ENCODE peak calls at places on chromosomes 3 and 15, in eight cellular contexts. C is stomach, X is tibial nerve, U is HepG2, T is transverse colon, S is A549, B is H1, Q is K562. P is an unnamed sample.

GRCh38 chr15:70318996-70319465 is 221.3 kb upstream of the TLE3 start:
- DNase-seq in S (no peak), Q (no peak), C (no peak), B (no peak), X (peak), U (no peak), T (peak), P (no peak)

GRCh38 chr3:10703875-10704274 is 112.2 kb upstream of the SLC6A11 start:
- DNase-seq in U (no peak), X (no peak), C (no peak), S (no peak), Q (no peak), T (no peak), B (peak), P (no peak)

GRCh38 chr3:30658328-30659052 is 52.1 kb downstream of the TGFBR2 start:
- DNase-seq in S (no peak), C (no peak), B (no peak), X (no peak), Q (no peak), U (peak), T (no peak), P (no peak)

GRCh38 chr15:79168922-79169322 is 78.3 kb upstream of the RASGRF1 start:
- DNase-seq in X (no peak), C (no peak), T (no peak), S (no peak), Q (peak), B (no peak), U (peak), P (no peak)

GRCh38 chr3:98855811-98856400 is 45.6 kb downstream of the DCBLD2 start:
- DNase-seq in C (no peak), U (no peak), B (no peak), S (no peak), X (no peak), Q (no peak), T (no peak), P (no peak)

GRCh38 chr15:68353418-68354145 is 76.0 kb downstream of the FEM1B start:
- DNase-seq in C (no peak), X (no peak), B (no peak), U (no peak), S (no peak), T (no peak), Q (no peak), P (no peak)

GRCh38 chr3:1439395-1439794 is 346.6 kb downstream of the CNTN6 start:
- DNase-seq in X (no peak), S (no peak), C (peak), T (peak), Q (no peak), B (peak), U (no peak), P (no peak)

GRCh38 chr15:80852676-80853075 is 73.5 kb downstream of the CEMIP start:
- DNase-seq in X (no peak), B (no peak), C (no peak), Q (no peak), U (no peak), S (no peak), T (peak), P (no peak)

GRCh38 chr15:99042909-99043308 is 35.3 kb upstream of the PGPEP1L start:
- DNase-seq in X (no peak), U (no peak), S (no peak), C (no peak), B (no peak), Q (no peak), T (no peak), P (no peak)

GRCh38 chr3:99933971-99934750 is 116.5 kb downstream of the CMSS1 start:
- DNase-seq in B (no peak), Q (no peak), X (no peak), T (no peak), C (no peak), U (no peak), S (no peak), P (no peak)

GRCh38 chr15:71143373-71144310 is 28.4 kb downstream of the THSD4 start:
- DNase-seq in T (no peak), S (no peak), U (peak), X (no peak), C (no peak), B (no peak), Q (no peak), P (no peak)

GRCh38 chr3:80017369-80017768 is 249.6 kb upstream of the ROBO1 start:
- DNase-seq in U (no peak), T (no peak), Q (no peak), C (no peak), S (no peak), X (no peak), B (no peak), P (no peak)

GRCh38 chr15:85354948-85355347 is 25.5 kb upstream of the AKAP13 start:
- DNase-seq in T (no peak), S (no peak), X (no peak), B (no peak), U (no peak), C (no peak), Q (no peak), P (no peak)

GRCh38 chr15:31358957-31359721 is 32.5 kb downstream of the KLF13 start:
- DNase-seq in S (no peak), Q (no peak), U (no peak), T (no peak), C (no peak), B (no peak), X (no peak), P (no peak)

GRCh38 chr3:71456826-71457225 is 126.7 kb downstream of the FOXP1 start:
- DNase-seq in T (no peak), C (no peak), S (no peak), X (no peak), U (no peak), Q (no peak), B (no peak), P (no peak)

GRCh38 chr3:126835472-126836219 is 131.6 kb downstream of the CHCHD6 start:
- DNase-seq in U (no peak), Q (peak), C (no peak), B (no peak), X (no peak), T (no peak), S (no peak), P (no peak)

GRCh38 chr3:191141728-191142127 is 57.3 kb upstream of the OSTN start:
- DNase-seq in Q (no peak), T (no peak), S (peak), B (no peak), X (no peak), C (no peak), U (no peak), P (no peak)

GRCh38 chr3:117734431-117734830 is 1024.9 kb downstream of the TUSC7 start:
- DNase-seq in Q (no peak), C (no peak), U (no peak), B (no peak), T (no peak), S (no peak), X (no peak), P (no peak)

GRCh38 chr15:50186090-50186489 is 4.1 kb downstream of the SLC27A2 start:
- DNase-seq in T (no peak), U (no peak), C (no peak), B (no peak), S (no peak), X (no peak), Q (no peak), P (no peak)

GRCh38 chr15:38685686-38686339 is 121.2 kb upstream of the RASGRP1 start:
- DNase-seq in B (no peak), X (no peak), Q (no peak), T (no peak), C (no peak), U (no peak), S (no peak), P (no peak)

GRCh38 chr3:149038322-149038721 is 47.0 kb downstream of the GYG1 start:
- DNase-seq in T (no peak), S (no peak), C (no peak), Q (no peak), X (no peak), U (no peak), B (no peak), P (no peak)

GRCh38 chr3:13378155-13378554 is 42.0 kb downstream of the NUP210 start:
- DNase-seq in C (no peak), U (no peak), T (no peak), B (no peak), Q (no peak), X (no peak), S (no peak), P (no peak)

GRCh38 chr15:90654233-90655124 is 62.7 kb upstream of the BLM start:
- DNase-seq in Q (no peak), U (no peak), B (no peak), T (no peak), S (no peak), X (no peak), C (no peak), P (no peak)

GRCh38 chr15:40108061-40108854 is 421 bp downstream of the BMF start:
- DNase-seq in S (peak), X (no peak), Q (no peak), T (peak), U (no peak), B (no peak), C (peak), P (peak)

GRCh38 chr15:52427804-52428203 is 100.9 kb downstream of the MYO5A start:
- DNase-seq in S (no peak), X (no peak), U (no peak), Q (peak), T (no peak), C (no peak), B (no peak), P (peak)

GRCh38 chr3:48023377-48023776 is 7.2 kb upstream of the MAP4 start:
- DNase-seq in T (no peak), C (no peak), U (peak), X (no peak), Q (no peak), S (no peak), B (no peak), P (no peak)

GRCh38 chr3:100289339-100289738 is 28.5 kb downstream of the TBC1D23 start:
- DNase-seq in S (no peak), X (no peak), T (no peak), U (no peak), Q (peak), B (no peak), C (no peak), P (no peak)

GRCh38 chr15:64152507-64153387 is 1.2 kb downstream of the SNX22 start:
- DNase-seq in B (no peak), T (peak), Q (no peak), U (no peak), C (no peak), X (no peak), S (no peak), P (peak)

GRCh38 chr15:64153480-64154367 is 2.2 kb downstream of the SNX22 start:
- DNase-seq in X (peak), U (peak), B (peak), S (peak), Q (peak), T (peak), C (peak), P (peak)

GRCh38 chr15:64149424-64150235 is 1.9 kb upstream of the SNX22 start:
- DNase-seq in U (no peak), B (no peak), X (no peak), Q (peak), S (no peak), C (no peak), T (no peak), P (no peak)

GRCh38 chr15:64150236-64150578 is 1.3 kb upstream of the SNX22 start:
- DNase-seq in X (no peak), Q (no peak), B (no peak), U (no peak), T (no peak), C (no peak), S (no peak), P (peak)

DNA sequence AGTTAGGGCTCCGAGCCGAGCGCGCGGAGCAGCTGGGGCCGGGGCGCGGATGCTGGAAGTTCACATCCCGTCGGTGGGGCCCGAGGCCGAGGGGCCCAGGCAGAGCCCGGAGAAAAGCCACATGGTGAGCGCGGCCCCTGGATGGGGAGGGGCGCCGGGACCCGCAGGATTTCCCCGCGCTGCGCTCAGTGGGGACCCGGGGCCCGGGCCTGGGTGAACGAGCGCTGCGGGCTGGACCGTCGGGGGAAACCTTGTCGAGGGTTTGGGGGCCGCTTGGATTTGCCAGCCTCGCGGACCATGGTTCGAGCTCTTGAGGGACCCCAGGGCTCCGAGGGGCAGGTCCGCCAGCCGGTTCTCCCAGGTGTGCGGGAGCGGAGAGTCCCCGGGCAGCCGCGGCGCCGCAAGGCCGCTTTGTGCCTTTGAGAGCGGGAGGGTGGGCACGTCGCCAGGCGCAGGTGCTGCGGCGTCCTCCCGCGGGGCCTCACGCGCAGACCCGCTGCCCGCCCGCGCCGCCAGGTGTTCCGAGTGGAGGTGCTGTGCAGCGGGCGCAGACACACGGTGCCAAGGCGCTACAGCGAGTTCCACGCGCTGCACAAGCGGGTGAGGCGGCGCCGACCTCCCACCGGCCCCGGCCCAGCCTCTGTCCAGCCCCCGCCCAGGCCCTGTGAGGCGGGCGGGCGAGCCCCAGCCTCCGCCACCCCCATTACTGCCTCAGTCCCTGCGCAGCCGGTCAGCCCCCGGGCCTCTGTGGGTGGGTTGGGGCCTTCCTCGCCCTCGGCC is at the start of gene SNX22:
- DNase-seq in Q (no peak), U (no peak), S (no peak), X (no peak), T (peak), C (peak), B (no peak), P (no peak)
- TF ChIP-seq EP300 in Q (no peak), U (no peak), S (no peak), X (no peak), T (no peak), C (no peak), B (no peak), P (no peak)

GRCh38 chr3:132273043-132273442 is 44.2 kb upstream of the ACP3 start:
- DNase-seq in T (no peak), U (no peak), B (no peak), C (no peak), S (no peak), Q (no peak), X (no peak), P (no peak)
- H3K27ac ChIP-seq in T (no peak), U (no peak), B (no peak), C (no peak), S (no peak), Q (no peak), X (no peak), P (no peak)

GRCh38 chr15:61483599-61483998 is 254.5 kb upstream of the RORA start:
- DNase-seq in S (no peak), B (no peak), C (no peak), U (no peak), Q (no peak), X (no peak), T (no peak), P (no peak)

GRCh38 chr15:61489571-61489970 is 260.5 kb upstream of the RORA start:
- DNase-seq in T (no peak), S (no peak), B (no peak), C (no peak), X (no peak), U (no peak), Q (no peak), P (no peak)
- TF ChIP-seq EP300 in T (no peak), S (no peak), B (no peak), C (no peak), X (no peak), U (no peak), Q (no peak), P (no peak)

DNA sequence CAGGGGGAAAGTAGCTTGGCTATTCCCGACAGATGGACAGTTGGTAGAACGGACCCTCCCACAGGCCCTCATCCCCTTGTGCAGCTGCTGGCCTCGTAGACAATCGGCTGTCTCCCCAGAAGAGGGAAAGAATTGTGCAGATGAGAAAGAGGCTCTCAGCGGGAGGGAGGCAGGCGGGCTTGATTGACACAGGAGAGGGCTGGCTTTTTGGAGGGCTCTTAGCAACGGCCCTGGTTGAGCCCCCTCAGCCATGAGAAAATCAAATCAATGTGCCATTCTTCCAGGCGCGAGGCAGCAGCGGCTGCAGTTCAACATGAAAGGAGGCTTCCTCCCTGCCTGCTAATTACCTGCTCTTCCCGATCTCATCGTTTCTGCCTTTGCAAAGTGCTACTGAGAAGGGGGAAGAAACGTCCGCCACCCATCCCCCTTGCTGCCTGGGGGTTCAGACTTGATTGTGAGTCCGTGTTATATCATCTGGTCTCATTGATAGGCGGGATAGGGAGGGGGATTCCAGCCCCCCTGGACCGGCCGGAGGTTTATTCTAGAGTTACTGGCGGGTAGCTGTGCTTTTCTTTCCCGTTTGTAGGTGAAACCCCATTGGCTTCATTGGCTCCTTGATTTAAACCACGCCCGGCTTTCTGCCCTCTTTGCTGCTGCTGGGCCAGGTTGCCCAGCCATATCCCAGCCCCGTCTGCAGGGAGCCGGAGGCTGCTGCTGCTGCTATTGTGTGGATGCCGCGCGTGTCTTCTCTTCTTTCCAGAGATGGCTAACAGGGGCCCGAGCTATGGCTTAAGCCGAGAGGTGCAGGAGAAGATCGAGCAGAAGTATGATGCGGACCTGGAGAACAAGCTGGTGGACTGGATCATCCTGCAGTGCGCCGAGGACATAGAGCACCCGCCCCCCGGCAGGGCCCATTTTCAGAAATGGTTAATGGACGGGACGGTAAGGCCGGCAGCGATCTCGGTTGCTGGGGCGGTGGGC is at the start of gene TAGLN3:
- DNase-seq in S (no peak), U (no peak), X (no peak), B (no peak), T (peak), C (peak), Q (no peak), P (peak)
- H3K27ac ChIP-seq in S (no peak), U (no peak), X (no peak), B (peak), T (no peak), C (no peak), Q (no peak), P (no peak)

DNA sequence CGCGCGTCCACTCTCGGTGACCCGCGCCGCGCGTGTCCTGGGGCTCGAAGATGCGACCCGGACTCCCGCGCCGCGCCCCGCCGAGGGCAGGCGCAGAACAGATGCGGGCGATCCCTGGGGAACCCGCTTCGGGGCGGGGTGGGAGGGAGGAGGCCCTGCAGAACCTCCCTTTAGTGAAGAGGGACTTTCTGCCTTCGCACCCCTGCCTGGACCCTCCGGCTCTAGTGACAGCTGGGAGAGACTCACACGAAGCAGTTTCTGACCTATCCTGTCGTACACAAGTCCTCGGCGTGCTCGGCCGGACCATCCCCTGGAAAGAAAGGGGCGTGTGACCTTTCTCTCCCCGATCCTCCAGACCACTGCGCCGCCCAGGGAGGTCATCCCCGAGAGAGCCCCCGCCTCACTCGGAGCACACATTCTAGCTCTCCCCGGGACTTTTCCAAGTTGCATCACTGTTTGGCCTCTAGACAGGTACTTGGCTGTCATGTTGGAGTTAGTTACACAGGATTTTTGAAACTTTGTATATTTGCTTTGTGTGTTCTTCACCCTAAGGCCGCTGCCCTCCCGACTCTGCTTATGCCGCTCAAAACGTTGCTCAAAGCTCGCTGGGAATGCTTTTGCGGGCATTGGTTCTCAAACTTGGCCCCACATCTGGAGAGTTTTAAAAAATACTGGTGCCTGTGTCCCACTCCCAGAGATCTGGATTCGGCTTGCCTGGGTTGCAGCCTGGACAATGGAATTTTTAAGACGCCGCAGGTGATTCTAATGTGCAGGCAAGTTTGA is 581 bp downstream of the CGNL1 start:
- DNase-seq in U (peak), Q (no peak), T (no peak), C (no peak), B (no peak), X (peak), S (peak), P (peak)
- TF ChIP-seq EP300 in U (peak), Q (no peak), T (no peak), C (no peak), B (no peak), X (no peak), S (no peak), P (no peak)

GRCh38 chr3:160948273-160948672 is 156.9 kb downstream of the B3GALNT1 start:
- DNase-seq in C (no peak), Q (no peak), S (no peak), T (no peak), U (peak), B (no peak), X (no peak), P (no peak)

GRCh38 chr3:160951677-160952487 is 153.3 kb downstream of the B3GALNT1 start:
- DNase-seq in B (no peak), T (no peak), S (no peak), C (no peak), U (no peak), X (no peak), Q (no peak), P (no peak)

GRCh38 chr3:160950542-160950941 is 154.6 kb downstream of the B3GALNT1 start:
- DNase-seq in T (no peak), X (no peak), B (no peak), U (no peak), S (no peak), Q (no peak), C (no peak), P (no peak)

GRCh38 chr3:160949460-160949859 is 155.7 kb downstream of the B3GALNT1 start:
- DNase-seq in T (no peak), C (no peak), Q (no peak), X (no peak), U (no peak), B (no peak), S (no peak), P (no peak)

GRCh38 chr3:160950954-160951353 is 154.2 kb downstream of the B3GALNT1 start:
- DNase-seq in U (no peak), B (no peak), X (no peak), S (no peak), T (no peak), Q (no peak), C (no peak), P (no peak)
- H3K27ac ChIP-seq in U (no peak), B (no peak), X (no peak), S (no peak), T (no peak), Q (no peak), C (no peak), P (no peak)

P was measured in ovary.